ENCODE peak calls at places on chromosomes 11 and 22, in eight cellular contexts. One of them, this sample, is unnamed.
A peak's percentile ranks its signal among the peaks of the same experiment; 100 is the strongest.

GRCh38 chr11:134469627-134470026 is 57.6 kb upstream of the B3GAT1 start:
- DNase-seq in upper lobe of right lung: no peak
- DNase-seq in stomach: no peak
- DNase-seq in kidney: no peak
- DNase-seq in spleen: no peak
- DNase-seq in adrenal gland: no peak
- DNase-seq in GM13977: peak; percentile 45
- DNase-seq in astrocyte of the cerebellum: no peak
- DNase-seq in this sample: no peak

GRCh38 chr22:37163618-37164534 is 14.2 kb upstream of the IL2RB start:
- DNase-seq in upper lobe of right lung: no peak
- DNase-seq in stomach: no peak
- DNase-seq in kidney: peak; percentile 58
- DNase-seq in spleen: peak; percentile 85
- DNase-seq in adrenal gland: no peak
- DNase-seq in GM13977: peak; percentile 78
- DNase-seq in astrocyte of the cerebellum: no peak
- DNase-seq in this sample: peak; percentile 82

GRCh38 chr11:102850973-102851745 is 7.8 kb upstream of the MMP3 start:
- DNase-seq in upper lobe of right lung: no peak
- DNase-seq in stomach: no peak
- DNase-seq in kidney: no peak
- DNase-seq in spleen: no peak
- DNase-seq in adrenal gland: no peak
- DNase-seq in GM13977: no peak
- DNase-seq in astrocyte of the cerebellum: peak; percentile 72
- DNase-seq in this sample: no peak

GRCh38 chr22:30877662-30878515 is 90.7 kb downstream of the MORC2 start:
- DNase-seq in upper lobe of right lung: peak; percentile 46
- DNase-seq in stomach: no peak
- DNase-seq in kidney: peak; percentile 59
- DNase-seq in spleen: peak; percentile 42
- DNase-seq in adrenal gland: peak; percentile 49
- DNase-seq in GM13977: no peak
- DNase-seq in astrocyte of the cerebellum: no peak
- DNase-seq in this sample: no peak

GRCh38 chr11:20367313-20367948 is 3.9 kb downstream of the HTATIP2 start:
- DNase-seq in upper lobe of right lung: no peak
- DNase-seq in stomach: peak; percentile 43
- DNase-seq in kidney: no peak
- DNase-seq in spleen: no peak
- DNase-seq in adrenal gland: peak; percentile 86
- DNase-seq in GM13977: peak; percentile 36
- DNase-seq in astrocyte of the cerebellum: peak; percentile 64
- DNase-seq in this sample: no peak

GRCh38 chr11:12111482-12112149 is 1.2 kb downstream of the MICAL2 start:
- DNase-seq in upper lobe of right lung: no peak
- DNase-seq in stomach: no peak
- DNase-seq in kidney: no peak
- DNase-seq in spleen: no peak
- DNase-seq in adrenal gland: no peak
- DNase-seq in GM13977: no peak
- DNase-seq in astrocyte of the cerebellum: no peak
- DNase-seq in this sample: no peak

GRCh38 chr22:29330753-29331152 is 15.3 kb upstream of the RASL10A start:
- DNase-seq in upper lobe of right lung: no peak
- DNase-seq in stomach: no peak
- DNase-seq in kidney: peak; percentile 89
- DNase-seq in spleen: no peak
- DNase-seq in adrenal gland: peak; percentile 98
- DNase-seq in GM13977: no peak
- DNase-seq in astrocyte of the cerebellum: no peak
- DNase-seq in this sample: no peak

GRCh38 chr11:73578786-73579185 is 19.1 kb downstream of the FAM168A start:
- DNase-seq in upper lobe of right lung: no peak
- DNase-seq in stomach: no peak
- DNase-seq in kidney: no peak
- DNase-seq in spleen: no peak
- DNase-seq in adrenal gland: no peak
- DNase-seq in GM13977: no peak
- DNase-seq in astrocyte of the cerebellum: no peak
- DNase-seq in this sample: no peak

GRCh38 chr11:59380263-59381059 is 21.8 kb downstream of the OR5AN1 start:
- DNase-seq in upper lobe of right lung: no peak
- DNase-seq in stomach: no peak
- DNase-seq in kidney: no peak
- DNase-seq in spleen: no peak
- DNase-seq in adrenal gland: no peak
- DNase-seq in GM13977: peak; percentile 14
- DNase-seq in astrocyte of the cerebellum: no peak
- DNase-seq in this sample: peak; percentile 15

GRCh38 chr11:60498853-60499252 is 6.3 kb downstream of the MS4A12 start:
- DNase-seq in upper lobe of right lung: no peak
- DNase-seq in stomach: no peak
- DNase-seq in kidney: no peak
- DNase-seq in spleen: peak; percentile 82
- DNase-seq in adrenal gland: no peak
- DNase-seq in GM13977: no peak
- DNase-seq in astrocyte of the cerebellum: no peak
- DNase-seq in this sample: no peak

GRCh38 chr11:36109499-36109849 is 165.6 kb downstream of the LDLRAD3 start:
- DNase-seq in upper lobe of right lung: no peak
- DNase-seq in stomach: no peak
- DNase-seq in kidney: no peak
- DNase-seq in spleen: no peak
- DNase-seq in adrenal gland: no peak
- DNase-seq in GM13977: no peak
- DNase-seq in astrocyte of the cerebellum: no peak
- DNase-seq in this sample: no peak

GRCh38 chr11:128828350-128828749 is 38.7 kb downstream of the KCNJ1 start:
- DNase-seq in upper lobe of right lung: no peak
- DNase-seq in stomach: no peak
- DNase-seq in kidney: no peak
- DNase-seq in spleen: no peak
- DNase-seq in adrenal gland: no peak
- DNase-seq in GM13977: no peak
- DNase-seq in astrocyte of the cerebellum: no peak
- DNase-seq in this sample: no peak

GRCh38 chr11:110295487-110296225 is 758 bp downstream of the RDX start:
- DNase-seq in upper lobe of right lung: peak; percentile 83
- DNase-seq in stomach: peak; percentile 61
- DNase-seq in kidney: peak; percentile 82
- DNase-seq in spleen: peak; percentile 93
- DNase-seq in adrenal gland: peak; percentile 68
- DNase-seq in GM13977: peak; percentile 84
- DNase-seq in astrocyte of the cerebellum: no peak
- DNase-seq in this sample: peak; percentile 75

GRCh38 chr11:122864386-122864785 is 18.2 kb upstream of the JHY start:
- DNase-seq in upper lobe of right lung: no peak
- DNase-seq in stomach: no peak
- DNase-seq in kidney: no peak
- DNase-seq in spleen: no peak
- DNase-seq in adrenal gland: no peak
- DNase-seq in GM13977: no peak
- DNase-seq in astrocyte of the cerebellum: no peak
- DNase-seq in this sample: no peak

GRCh38 chr11:122861631-122862030 is 20.9 kb upstream of the JHY start:
- DNase-seq in upper lobe of right lung: no peak
- DNase-seq in stomach: no peak
- DNase-seq in kidney: no peak
- DNase-seq in spleen: no peak
- DNase-seq in adrenal gland: no peak
- DNase-seq in GM13977: no peak
- DNase-seq in astrocyte of the cerebellum: no peak
- DNase-seq in this sample: no peak

GRCh38 chr11:122869622-122870021 is 12.9 kb upstream of the JHY start:
- DNase-seq in upper lobe of right lung: no peak
- DNase-seq in stomach: no peak
- DNase-seq in kidney: no peak
- DNase-seq in spleen: no peak
- DNase-seq in adrenal gland: no peak
- DNase-seq in GM13977: no peak
- DNase-seq in astrocyte of the cerebellum: no peak
- DNase-seq in this sample: no peak

GRCh38 chr11:122862091-122862490 is 20.5 kb upstream of the JHY start:
- DNase-seq in upper lobe of right lung: no peak
- DNase-seq in stomach: no peak
- DNase-seq in kidney: no peak
- DNase-seq in spleen: no peak
- DNase-seq in adrenal gland: no peak
- DNase-seq in GM13977: no peak
- DNase-seq in astrocyte of the cerebellum: no peak
- DNase-seq in this sample: no peak

GRCh38 chr11:122863704-122864326 is 18.7 kb upstream of the JHY start:
- DNase-seq in upper lobe of right lung: no peak
- DNase-seq in stomach: no peak
- DNase-seq in kidney: no peak
- DNase-seq in spleen: no peak
- DNase-seq in adrenal gland: peak; percentile 55
- DNase-seq in GM13977: no peak
- DNase-seq in astrocyte of the cerebellum: peak; percentile 36
- DNase-seq in this sample: no peak
- TF ChIP-seq CTCF in upper lobe of right lung: peak; percentile 89
- TF ChIP-seq CTCF in stomach: peak; percentile 69
- TF ChIP-seq CTCF in kidney: peak; percentile 83
- TF ChIP-seq CTCF in spleen: peak; percentile 81
- TF ChIP-seq CTCF in adrenal gland: peak; percentile 81
- TF ChIP-seq CTCF in GM13977: peak; percentile 87
- TF ChIP-seq CTCF in astrocyte of the cerebellum: peak; percentile 90
- TF ChIP-seq CTCF in this sample: peak; percentile 82

GRCh38 chr11:5622802-5623201 is 2.0 kb upstream of the TRIM34 start:
- DNase-seq in upper lobe of right lung: no peak
- DNase-seq in stomach: no peak
- DNase-seq in kidney: no peak
- DNase-seq in spleen: no peak
- DNase-seq in adrenal gland: no peak
- DNase-seq in GM13977: no peak
- DNase-seq in astrocyte of the cerebellum: no peak
- DNase-seq in this sample: no peak

GRCh38 chr11:5624489-5625278 is at the start of gene TRIM34:
- DNase-seq in upper lobe of right lung: no peak
- DNase-seq in stomach: peak; percentile 56
- DNase-seq in kidney: no peak
- DNase-seq in spleen: peak; percentile 82
- DNase-seq in adrenal gland: peak; percentile 78
- DNase-seq in GM13977: peak; percentile 85
- DNase-seq in astrocyte of the cerebellum: peak; percentile 29
- DNase-seq in this sample: peak; percentile 88

GRCh38 chr11:5625281-5625680 is 480 bp downstream of the TRIM34 start:
- DNase-seq in upper lobe of right lung: no peak
- DNase-seq in stomach: no peak
- DNase-seq in kidney: no peak
- DNase-seq in spleen: no peak
- DNase-seq in adrenal gland: no peak
- DNase-seq in GM13977: no peak
- DNase-seq in astrocyte of the cerebellum: no peak
- DNase-seq in this sample: no peak

GRCh38 chr11:5621580-5621979 is 3.2 kb upstream of the TRIM34 start:
- DNase-seq in upper lobe of right lung: no peak
- DNase-seq in stomach: no peak
- DNase-seq in kidney: no peak
- DNase-seq in spleen: no peak
- DNase-seq in adrenal gland: no peak
- DNase-seq in GM13977: no peak
- DNase-seq in astrocyte of the cerebellum: no peak
- DNase-seq in this sample: no peak

GRCh38 chr11:5626191-5626590 is 1.4 kb downstream of the TRIM34 start:
- DNase-seq in upper lobe of right lung: no peak
- DNase-seq in stomach: no peak
- DNase-seq in kidney: no peak
- DNase-seq in spleen: no peak
- DNase-seq in adrenal gland: no peak
- DNase-seq in GM13977: no peak
- DNase-seq in astrocyte of the cerebellum: no peak
- DNase-seq in this sample: no peak
- TF ChIP-seq CTCF in upper lobe of right lung: no peak
- TF ChIP-seq CTCF in stomach: no peak
- TF ChIP-seq CTCF in kidney: no peak
- TF ChIP-seq CTCF in spleen: no peak
- TF ChIP-seq CTCF in adrenal gland: no peak
- TF ChIP-seq CTCF in GM13977: no peak
- TF ChIP-seq CTCF in astrocyte of the cerebellum: no peak
- TF ChIP-seq CTCF in this sample: no peak

DNA sequence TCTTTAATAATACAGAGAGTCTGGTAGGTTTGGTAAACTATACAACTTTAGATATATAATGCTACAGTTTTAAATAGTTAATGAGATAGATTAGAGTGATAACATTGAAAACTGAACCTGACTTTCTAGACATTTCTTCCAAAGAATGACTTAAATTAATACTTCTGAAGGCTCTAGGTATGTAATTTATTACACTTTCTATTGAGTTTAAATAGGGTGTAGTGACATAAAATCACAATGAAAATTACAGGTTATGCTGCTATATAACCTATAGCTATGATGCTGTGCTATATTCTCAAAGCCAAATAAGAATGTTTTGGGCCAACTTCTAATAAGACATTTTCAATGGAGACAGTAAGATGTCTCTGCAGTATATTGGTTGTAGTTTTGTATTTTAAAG is 7.7 kb downstream of the HIPK3 start:
- DNase-seq in upper lobe of right lung: no peak
- DNase-seq in stomach: no peak
- DNase-seq in kidney: no peak
- DNase-seq in spleen: no peak
- DNase-seq in adrenal gland: no peak
- DNase-seq in GM13977: no peak
- DNase-seq in astrocyte of the cerebellum: no peak
- DNase-seq in this sample: no peak
- TF ChIP-seq CTCF in upper lobe of right lung: no peak
- TF ChIP-seq CTCF in stomach: no peak
- TF ChIP-seq CTCF in kidney: no peak
- TF ChIP-seq CTCF in spleen: no peak
- TF ChIP-seq CTCF in adrenal gland: no peak
- TF ChIP-seq CTCF in GM13977: no peak
- TF ChIP-seq CTCF in astrocyte of the cerebellum: no peak
- TF ChIP-seq CTCF in this sample: no peak

DNA sequence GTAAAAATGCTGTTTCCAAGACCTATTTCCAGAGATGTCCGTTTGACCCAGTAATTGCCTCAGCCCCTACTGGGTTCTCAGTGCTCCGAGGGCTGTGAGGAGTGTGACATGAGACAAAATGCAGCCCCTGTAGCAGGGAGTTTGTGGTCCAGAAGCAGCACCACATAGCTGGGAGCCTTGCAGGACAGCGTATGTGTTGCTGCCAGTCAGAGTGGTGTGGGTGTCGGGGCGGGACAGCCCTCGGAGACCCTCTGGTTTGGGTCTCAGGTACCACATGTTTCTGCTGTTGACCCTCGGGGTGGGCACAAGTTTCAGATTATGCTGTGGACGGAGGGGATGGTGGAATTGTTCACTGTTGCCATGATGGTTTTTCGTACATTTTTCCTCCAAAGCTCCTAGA is 17.2 kb downstream of the TBC1D22A start:
- DNase-seq in upper lobe of right lung: no peak
- DNase-seq in stomach: no peak
- DNase-seq in kidney: no peak
- DNase-seq in spleen: peak; percentile 43
- DNase-seq in adrenal gland: no peak
- DNase-seq in GM13977: no peak
- DNase-seq in astrocyte of the cerebellum: no peak
- DNase-seq in this sample: no peak
- TF ChIP-seq CTCF in upper lobe of right lung: no peak
- TF ChIP-seq CTCF in stomach: no peak
- TF ChIP-seq CTCF in kidney: no peak
- TF ChIP-seq CTCF in spleen: no peak
- TF ChIP-seq CTCF in adrenal gland: no peak
- TF ChIP-seq CTCF in GM13977: no peak
- TF ChIP-seq CTCF in astrocyte of the cerebellum: no peak
- TF ChIP-seq CTCF in this sample: no peak

GRCh38 chr11:132312616-132313210 is 942.3 kb downstream of the NTM start:
- DNase-seq in upper lobe of right lung: no peak
- DNase-seq in stomach: no peak
- DNase-seq in kidney: no peak
- DNase-seq in spleen: no peak
- DNase-seq in adrenal gland: no peak
- DNase-seq in GM13977: peak; percentile 55
- DNase-seq in astrocyte of the cerebellum: peak; percentile 38
- DNase-seq in this sample: peak; percentile 52
- TF ChIP-seq CTCF in upper lobe of right lung: peak; percentile 39
- TF ChIP-seq CTCF in stomach: no peak
- TF ChIP-seq CTCF in kidney: peak; percentile 23
- TF ChIP-seq CTCF in spleen: peak; percentile 41
- TF ChIP-seq CTCF in adrenal gland: no peak
- TF ChIP-seq CTCF in GM13977: peak; percentile 64
- TF ChIP-seq CTCF in astrocyte of the cerebellum: peak; percentile 76
- TF ChIP-seq CTCF in this sample: peak; percentile 39